ENCODE peak calls at places on chromosomes 12 and 14, in seven cellular contexts. One of them, this sample, is unnamed.

GRCh38 chr12:79618848-79619404 is 71.8 kb downstream of the PAWR start:
- DNase-seq in IMR-90: peak
- DNase-seq in HepG2: no peak
- DNase-seq in fibroblast of villous mesenchyme: peak
- DNase-seq in A549: peak
- DNase-seq in tibial nerve: no peak
- DNase-seq in GM23338: no peak
- DNase-seq in this sample: peak

GRCh38 chr14:53341324-53341723 is 188.2 kb upstream of the DDHD1 start:
- DNase-seq in IMR-90: no peak
- DNase-seq in HepG2: no peak
- DNase-seq in fibroblast of villous mesenchyme: no peak
- DNase-seq in A549: no peak
- DNase-seq in tibial nerve: no peak
- DNase-seq in GM23338: no peak
- DNase-seq in this sample: no peak

GRCh38 chr12:103462675-103463074 is 33.1 kb downstream of the C12orf42 start:
- DNase-seq in IMR-90: no peak
- DNase-seq in HepG2: no peak
- DNase-seq in fibroblast of villous mesenchyme: no peak
- DNase-seq in A549: no peak
- DNase-seq in tibial nerve: no peak
- DNase-seq in GM23338: no peak
- DNase-seq in this sample: no peak

GRCh38 chr14:74737753-74738325 is 24.9 kb downstream of the FCF1 start:
- DNase-seq in IMR-90: peak
- DNase-seq in HepG2: no peak
- DNase-seq in fibroblast of villous mesenchyme: peak
- DNase-seq in A549: peak
- DNase-seq in tibial nerve: no peak
- DNase-seq in GM23338: no peak
- DNase-seq in this sample: peak

GRCh38 chr12:82527165-82527780 is 159.4 kb upstream of the TMTC2 start:
- DNase-seq in IMR-90: peak
- DNase-seq in HepG2: peak
- DNase-seq in fibroblast of villous mesenchyme: peak
- DNase-seq in A549: peak
- DNase-seq in tibial nerve: peak
- DNase-seq in GM23338: peak
- DNase-seq in this sample: peak

GRCh38 chr12:82651489-82651888 is 35.2 kb upstream of the TMTC2 start:
- DNase-seq in IMR-90: no peak
- DNase-seq in HepG2: no peak
- DNase-seq in fibroblast of villous mesenchyme: no peak
- DNase-seq in A549: peak
- DNase-seq in tibial nerve: no peak
- DNase-seq in GM23338: no peak
- DNase-seq in this sample: no peak

GRCh38 chr12:49750027-49750977 is 8.9 kb downstream of the TMBIM6 start:
- DNase-seq in IMR-90: peak
- DNase-seq in HepG2: peak
- DNase-seq in fibroblast of villous mesenchyme: peak
- DNase-seq in A549: peak
- DNase-seq in tibial nerve: no peak
- DNase-seq in GM23338: peak
- DNase-seq in this sample: peak

GRCh38 chr12:92186038-92186470 is 40.4 kb upstream of the BTG1 start:
- DNase-seq in IMR-90: no peak
- DNase-seq in HepG2: no peak
- DNase-seq in fibroblast of villous mesenchyme: no peak
- DNase-seq in A549: no peak
- DNase-seq in tibial nerve: no peak
- DNase-seq in GM23338: no peak
- DNase-seq in this sample: no peak

GRCh38 chr14:71720978-71721624 is 211.1 kb upstream of the RGS6 start:
- DNase-seq in IMR-90: peak
- DNase-seq in HepG2: peak
- DNase-seq in fibroblast of villous mesenchyme: peak
- DNase-seq in A549: peak
- DNase-seq in tibial nerve: no peak
- DNase-seq in GM23338: peak
- DNase-seq in this sample: peak

GRCh38 chr12:1115471-1116242 is 124.6 kb downstream of the ERC1 start:
- DNase-seq in IMR-90: peak
- DNase-seq in HepG2: no peak
- DNase-seq in fibroblast of villous mesenchyme: no peak
- DNase-seq in A549: no peak
- DNase-seq in tibial nerve: no peak
- DNase-seq in GM23338: no peak
- DNase-seq in this sample: peak

GRCh38 chr12:85866929-85867776 is 6.9 kb upstream of the NTS start:
- DNase-seq in IMR-90: peak
- DNase-seq in HepG2: peak
- DNase-seq in fibroblast of villous mesenchyme: peak
- DNase-seq in A549: peak
- DNase-seq in tibial nerve: peak
- DNase-seq in GM23338: peak
- DNase-seq in this sample: peak

GRCh38 chr12:109571773-109572505 is 1.4 kb downstream of the MMAB start:
- DNase-seq in IMR-90: no peak
- DNase-seq in HepG2: no peak
- DNase-seq in fibroblast of villous mesenchyme: no peak
- DNase-seq in A549: no peak
- DNase-seq in tibial nerve: no peak
- DNase-seq in GM23338: no peak
- DNase-seq in this sample: no peak

GRCh38 chr12:18250313-18250916 is 10.9 kb upstream of the PIK3C2G start:
- DNase-seq in IMR-90: peak
- DNase-seq in HepG2: peak
- DNase-seq in fibroblast of villous mesenchyme: peak
- DNase-seq in A549: peak
- DNase-seq in tibial nerve: peak
- DNase-seq in GM23338: peak
- DNase-seq in this sample: peak

GRCh38 chr12:118645219-118645618 is 268.9 kb downstream of the SUDS3 start:
- DNase-seq in IMR-90: no peak
- DNase-seq in HepG2: peak
- DNase-seq in fibroblast of villous mesenchyme: no peak
- DNase-seq in A549: peak
- DNase-seq in tibial nerve: no peak
- DNase-seq in GM23338: peak
- DNase-seq in this sample: no peak

GRCh38 chr12:115798309-115798917 is 479.1 kb downstream of the MED13L start:
- DNase-seq in IMR-90: no peak
- DNase-seq in HepG2: no peak
- DNase-seq in fibroblast of villous mesenchyme: no peak
- DNase-seq in A549: no peak
- DNase-seq in tibial nerve: no peak
- DNase-seq in GM23338: no peak
- DNase-seq in this sample: no peak

GRCh38 chr14:88352299-88353097 is 29.4 kb upstream of the KCNK10 start:
- DNase-seq in IMR-90: peak
- DNase-seq in HepG2: no peak
- DNase-seq in fibroblast of villous mesenchyme: no peak
- DNase-seq in A549: no peak
- DNase-seq in tibial nerve: no peak
- DNase-seq in GM23338: no peak
- DNase-seq in this sample: no peak

GRCh38 chr14:81330619-81331122 is 69.5 kb downstream of the STON2 start:
- DNase-seq in IMR-90: no peak
- DNase-seq in HepG2: no peak
- DNase-seq in fibroblast of villous mesenchyme: no peak
- DNase-seq in A549: no peak
- DNase-seq in tibial nerve: no peak
- DNase-seq in GM23338: no peak
- DNase-seq in this sample: no peak

GRCh38 chr14:81326451-81326850 is 73.7 kb downstream of the STON2 start:
- DNase-seq in IMR-90: no peak
- DNase-seq in HepG2: no peak
- DNase-seq in fibroblast of villous mesenchyme: no peak
- DNase-seq in A549: no peak
- DNase-seq in tibial nerve: no peak
- DNase-seq in GM23338: no peak
- DNase-seq in this sample: no peak

GRCh38 chr14:81332725-81333124 is 67.4 kb downstream of the STON2 start:
- DNase-seq in IMR-90: no peak
- DNase-seq in HepG2: no peak
- DNase-seq in fibroblast of villous mesenchyme: no peak
- DNase-seq in A549: no peak
- DNase-seq in tibial nerve: no peak
- DNase-seq in GM23338: no peak
- DNase-seq in this sample: no peak

GRCh38 chr14:81331229-81332026 is 68.7 kb downstream of the STON2 start:
- DNase-seq in IMR-90: no peak
- DNase-seq in HepG2: no peak
- DNase-seq in fibroblast of villous mesenchyme: no peak
- DNase-seq in A549: no peak
- DNase-seq in tibial nerve: no peak
- DNase-seq in GM23338: no peak
- DNase-seq in this sample: no peak

DNA sequence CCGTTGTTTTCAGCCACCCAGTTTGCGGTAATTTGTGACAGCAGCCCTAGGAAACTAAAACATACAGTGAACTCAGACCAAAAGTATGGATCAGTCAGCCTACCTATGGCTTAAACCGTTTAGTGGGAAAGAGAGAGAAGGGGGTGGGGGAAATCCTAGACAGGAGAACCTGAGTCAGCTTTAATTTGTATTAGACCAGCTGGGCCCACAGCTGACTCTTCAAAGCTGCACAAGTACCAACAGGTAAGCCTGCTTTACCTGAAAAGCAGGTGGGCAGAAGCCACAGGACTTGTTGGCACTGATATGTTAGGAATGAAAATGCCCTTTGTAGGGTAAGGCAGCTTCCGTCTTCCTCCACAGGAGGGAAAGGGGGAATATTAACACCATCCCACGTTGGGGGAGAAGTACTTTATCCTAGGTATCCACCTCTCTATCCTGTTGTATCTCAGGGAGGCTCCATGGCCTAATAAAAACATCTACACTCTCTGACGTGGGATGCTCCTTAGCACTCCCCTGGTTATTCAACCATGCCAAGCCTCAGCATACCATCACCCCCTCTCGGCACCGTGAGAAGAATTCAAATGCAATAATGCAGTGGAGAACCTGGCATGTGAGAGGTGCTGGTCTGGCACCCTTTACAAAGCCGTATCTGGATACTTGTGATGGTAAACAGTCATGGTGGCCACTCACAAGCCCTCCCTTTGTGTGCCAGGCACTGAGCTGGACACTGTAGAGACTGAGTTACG is 70.3 kb downstream of the STON2 start:
- DNase-seq in IMR-90: no peak
- DNase-seq in HepG2: no peak
- DNase-seq in fibroblast of villous mesenchyme: no peak
- DNase-seq in A549: no peak
- DNase-seq in tibial nerve: no peak
- DNase-seq in GM23338: no peak
- DNase-seq in this sample: no peak
- H3K4me3 ChIP-seq in IMR-90: no peak
- H3K4me3 ChIP-seq in HepG2: no peak
- H3K4me3 ChIP-seq in fibroblast of villous mesenchyme: no peak
- H3K4me3 ChIP-seq in A549: no peak
- H3K4me3 ChIP-seq in tibial nerve: no peak
- H3K4me3 ChIP-seq in GM23338: no peak
- H3K4me3 ChIP-seq in this sample: no peak

DNA sequence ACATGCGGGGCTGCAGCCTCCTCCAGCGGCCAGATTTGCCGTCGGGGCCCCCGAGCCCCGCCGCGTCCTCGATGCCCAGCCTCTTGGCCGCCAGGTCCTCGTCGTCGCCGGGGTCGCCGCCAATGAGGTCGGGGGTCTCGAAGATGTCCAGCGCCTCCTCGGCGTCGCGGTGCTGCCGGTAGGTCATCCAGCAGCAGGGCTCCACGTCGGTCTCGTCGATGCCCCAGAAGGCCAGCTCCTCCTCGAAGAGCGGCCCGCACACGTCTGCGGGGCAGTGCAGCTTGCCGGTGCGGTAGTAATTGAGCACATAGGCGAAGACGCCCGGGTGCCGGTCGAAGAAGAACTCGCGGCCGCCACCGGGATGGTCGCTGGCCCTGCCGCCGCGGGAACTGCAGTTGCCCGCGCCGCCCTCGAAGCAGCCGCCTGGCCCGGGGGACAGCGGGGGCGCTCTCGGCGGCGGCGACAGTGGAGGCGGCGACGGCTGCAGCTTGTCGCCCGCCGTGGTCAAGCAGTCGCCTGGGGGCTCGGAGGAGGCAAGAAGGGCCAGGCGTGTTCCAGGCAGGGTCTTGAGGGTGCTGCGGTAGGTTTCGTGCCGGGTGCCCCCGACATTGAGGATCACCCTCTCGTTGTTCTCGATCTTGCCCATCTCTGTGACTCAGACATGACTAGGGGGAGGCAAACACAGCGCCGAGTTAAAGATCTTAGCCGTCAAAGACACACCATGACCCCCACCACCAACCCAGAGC is 2.1 kb downstream of the KCNC2 start:
- DNase-seq in IMR-90: no peak
- DNase-seq in HepG2: no peak
- DNase-seq in fibroblast of villous mesenchyme: no peak
- DNase-seq in A549: no peak
- DNase-seq in tibial nerve: no peak
- DNase-seq in GM23338: peak
- DNase-seq in this sample: no peak
- H3K4me3 ChIP-seq in IMR-90: no peak
- H3K4me3 ChIP-seq in HepG2: no peak
- H3K4me3 ChIP-seq in fibroblast of villous mesenchyme: no peak
- H3K4me3 ChIP-seq in A549: no peak
- H3K4me3 ChIP-seq in tibial nerve: no peak
- H3K4me3 ChIP-seq in GM23338: peak
- H3K4me3 ChIP-seq in this sample: no peak

GRCh38 chr12:7629465-7629864 is 36.2 kb downstream of the APOBEC1 start:
- DNase-seq in IMR-90: no peak
- DNase-seq in HepG2: no peak
- DNase-seq in fibroblast of villous mesenchyme: no peak
- DNase-seq in A549: no peak
- DNase-seq in tibial nerve: no peak
- DNase-seq in GM23338: no peak
- DNase-seq in this sample: no peak

GRCh38 chr12:7628401-7628961 is 37.2 kb downstream of the APOBEC1 start:
- DNase-seq in IMR-90: no peak
- DNase-seq in HepG2: no peak
- DNase-seq in fibroblast of villous mesenchyme: no peak
- DNase-seq in A549: no peak
- DNase-seq in tibial nerve: no peak
- DNase-seq in GM23338: peak
- DNase-seq in this sample: no peak
- H3K4me3 ChIP-seq in IMR-90: no peak
- H3K4me3 ChIP-seq in HepG2: no peak
- H3K4me3 ChIP-seq in fibroblast of villous mesenchyme: peak
- H3K4me3 ChIP-seq in A549: no peak
- H3K4me3 ChIP-seq in tibial nerve: no peak
- H3K4me3 ChIP-seq in GM23338: peak
- H3K4me3 ChIP-seq in this sample: no peak

DNA sequence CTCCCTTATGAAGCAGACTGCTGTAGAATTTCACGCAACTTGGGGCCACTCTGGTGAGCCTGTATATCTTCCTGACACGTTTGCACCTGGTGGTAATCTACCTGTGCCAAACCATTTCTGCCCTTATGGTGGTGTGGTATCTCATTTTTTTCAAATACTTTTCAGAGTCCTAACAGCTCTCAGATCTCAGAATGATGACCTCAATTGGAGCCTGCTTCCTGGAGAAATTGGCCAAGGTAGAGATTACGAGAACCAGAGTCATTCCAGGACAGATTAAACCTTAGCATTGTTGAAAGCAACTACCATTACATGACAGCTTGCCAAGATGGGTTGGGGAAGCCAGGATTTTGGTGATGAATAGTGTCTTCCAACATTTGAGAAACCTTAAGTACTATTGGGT is 48.2 kb downstream of the CPSF6 start:
- DNase-seq in IMR-90: no peak
- DNase-seq in HepG2: no peak
- DNase-seq in fibroblast of villous mesenchyme: no peak
- DNase-seq in A549: no peak
- DNase-seq in tibial nerve: no peak
- DNase-seq in GM23338: no peak
- DNase-seq in this sample: no peak
- H3K4me3 ChIP-seq in IMR-90: no peak
- H3K4me3 ChIP-seq in HepG2: no peak
- H3K4me3 ChIP-seq in fibroblast of villous mesenchyme: no peak
- H3K4me3 ChIP-seq in A549: no peak
- H3K4me3 ChIP-seq in tibial nerve: no peak
- H3K4me3 ChIP-seq in GM23338: no peak
- H3K4me3 ChIP-seq in this sample: no peak